ENCODE peak calls at places on chromosomes 13 and 19, in five cellular contexts. One of them, this sample, is unnamed.

GRCh38 chr13:113398963-113399754 is 35.2 kb upstream of the GRTP1 start:
- DNase-seq in SK-N-SH: no peak
- DNase-seq in K562: no peak
- DNase-seq in HEK293T: no peak
- DNase-seq in GM12878: no peak
- DNase-seq in this sample: no peak

GRCh38 chr19:42121666-42122069 is 10.6 kb downstream of the POU2F2 start:
- DNase-seq in SK-N-SH: no peak
- DNase-seq in GM12878: peak; percentile 52
- DNase-seq in K562: no peak
- DNase-seq in HEK293T: no peak
- DNase-seq in this sample: no peak

GRCh38 chr19:47610902-47611301 is 2.0 kb downstream of the BICRA start:
- DNase-seq in SK-N-SH: no peak
- DNase-seq in GM12878: no peak
- DNase-seq in HEK293T: no peak
- DNase-seq in K562: no peak
- DNase-seq in this sample: no peak

GRCh38 chr19:29945433-29945832 is 3.4 kb downstream of the URI1 start:
- DNase-seq in SK-N-SH: no peak
- DNase-seq in GM12878: no peak
- DNase-seq in K562: no peak
- DNase-seq in HEK293T: no peak
- DNase-seq in this sample: no peak

GRCh38 chr19:31675187-31675913 is 326.1 kb upstream of the TSHZ3 start:
- DNase-seq in SK-N-SH: no peak
- DNase-seq in K562: no peak
- DNase-seq in GM12878: no peak
- DNase-seq in HEK293T: no peak
- DNase-seq in this sample: no peak

GRCh38 chr13:28489536-28489935 is 5.4 kb downstream of the FLT1 start:
- DNase-seq in HEK293T: no peak
- DNase-seq in K562: no peak
- DNase-seq in GM12878: no peak
- DNase-seq in SK-N-SH: no peak
- DNase-seq in this sample: no peak

GRCh38 chr19:48569814-48570213 is 17.8 kb downstream of the SULT2B1 start:
- DNase-seq in SK-N-SH: no peak
- DNase-seq in GM12878: no peak
- DNase-seq in HEK293T: no peak
- DNase-seq in K562: no peak
- DNase-seq in this sample: no peak

GRCh38 chr13:69579351-69579750 is 528.3 kb upstream of the ATXN8OS start:
- DNase-seq in K562: no peak
- DNase-seq in HEK293T: no peak
- DNase-seq in GM12878: no peak
- DNase-seq in SK-N-SH: peak; percentile 18
- DNase-seq in this sample: no peak

GRCh38 chr19:1907563-1908363 is 2.6 kb downstream of the ADAT3 start:
- DNase-seq in K562: peak; percentile 56
- DNase-seq in SK-N-SH: no peak
- DNase-seq in HEK293T: no peak
- DNase-seq in GM12878: no peak
- DNase-seq in this sample: peak; percentile 55

GRCh38 chr19:34282611-34283519 is 28.5 kb downstream of the GARRE1 start:
- DNase-seq in K562: no peak
- DNase-seq in HEK293T: no peak
- DNase-seq in GM12878: no peak
- DNase-seq in SK-N-SH: no peak
- DNase-seq in this sample: no peak

GRCh38 chr13:38674208-38674607 is 12.7 kb upstream of the FREM2 start:
- DNase-seq in K562: no peak
- DNase-seq in GM12878: no peak
- DNase-seq in SK-N-SH: no peak
- DNase-seq in HEK293T: no peak
- DNase-seq in this sample: no peak

GRCh38 chr13:80361883-80362327 is 21.0 kb upstream of the SPRY2 start:
- DNase-seq in HEK293T: peak; percentile 44
- DNase-seq in GM12878: no peak
- DNase-seq in SK-N-SH: no peak
- DNase-seq in K562: peak; percentile 46
- DNase-seq in this sample: peak; percentile 87

GRCh38 chr13:65592757-65593156 is 1637.4 kb downstream of the PCDH9 start:
- DNase-seq in GM12878: no peak
- DNase-seq in SK-N-SH: no peak
- DNase-seq in HEK293T: no peak
- DNase-seq in K562: no peak
- DNase-seq in this sample: no peak

GRCh38 chr13:42732073-42732472 is 49.3 kb upstream of the FAM216B start:
- DNase-seq in SK-N-SH: no peak
- DNase-seq in HEK293T: no peak
- DNase-seq in GM12878: no peak
- DNase-seq in K562: no peak
- DNase-seq in this sample: no peak

GRCh38 chr13:94996445-94996844 is 284.1 kb upstream of the SOX21 start:
- DNase-seq in HEK293T: no peak
- DNase-seq in GM12878: no peak
- DNase-seq in SK-N-SH: no peak
- DNase-seq in K562: no peak
- DNase-seq in this sample: no peak

GRCh38 chr13:43348397-43348796 is 325.0 kb downstream of the DNAJC15 start:
- DNase-seq in K562: no peak
- DNase-seq in GM12878: no peak
- DNase-seq in SK-N-SH: no peak
- DNase-seq in HEK293T: no peak
- DNase-seq in this sample: no peak

GRCh38 chr13:98372886-98373285 is 195.8 kb upstream of the RNF113B start:
- DNase-seq in GM12878: no peak
- DNase-seq in K562: no peak
- DNase-seq in SK-N-SH: no peak
- DNase-seq in HEK293T: peak; percentile 10
- DNase-seq in this sample: no peak

GRCh38 chr19:29749450-29749849 is 34.4 kb upstream of the C19orf12 start:
- DNase-seq in GM12878: no peak
- DNase-seq in SK-N-SH: no peak
- DNase-seq in HEK293T: no peak
- DNase-seq in K562: no peak
- DNase-seq in this sample: no peak

GRCh38 chr13:18714889-18715288 is 466.7 kb downstream of the TUBA3C start:
- DNase-seq in HEK293T: no peak
- DNase-seq in GM12878: no peak
- DNase-seq in K562: no peak
- DNase-seq in SK-N-SH: no peak
- DNase-seq in this sample: no peak

GRCh38 chr13:111380431-111380830 is 60.0 kb downstream of the TEX29 start:
- DNase-seq in GM12878: no peak
- DNase-seq in K562: no peak
- DNase-seq in SK-N-SH: no peak
- DNase-seq in HEK293T: no peak
- DNase-seq in this sample: no peak

GRCh38 chr13:113150545-113151365 is 7.7 kb upstream of the PROZ start:
- DNase-seq in SK-N-SH: no peak
- DNase-seq in HEK293T: no peak
- DNase-seq in K562: no peak
- DNase-seq in GM12878: no peak
- DNase-seq in this sample: no peak

GRCh38 chr19:7815325-7815724 is 14.7 kb upstream of the EVI5L start:
- DNase-seq in SK-N-SH: no peak
- DNase-seq in HEK293T: no peak
- DNase-seq in GM12878: peak; percentile 57
- DNase-seq in K562: no peak
- DNase-seq in this sample: no peak

GRCh38 chr13:32905063-32905863 is 111.0 kb upstream of the KL start:
- DNase-seq in HEK293T: no peak
- DNase-seq in SK-N-SH: no peak
- DNase-seq in GM12878: peak; percentile 78
- DNase-seq in K562: no peak
- DNase-seq in this sample: no peak

GRCh38 chr19:35592226-35592625 is 6.3 kb downstream of the PMIS2 start:
- DNase-seq in SK-N-SH: peak; percentile 41
- DNase-seq in K562: peak; percentile 45
- DNase-seq in HEK293T: peak; percentile 60
- DNase-seq in GM12878: no peak
- DNase-seq in this sample: peak; percentile 53

GRCh38 chr13:48258430-48258829 is 25.4 kb downstream of the ITM2B start:
- DNase-seq in SK-N-SH: no peak
- DNase-seq in K562: no peak
- DNase-seq in HEK293T: no peak
- DNase-seq in GM12878: no peak
- DNase-seq in this sample: no peak

GRCh38 chr19:38425810-38426466 is at the start of gene RASGRP4:
- DNase-seq in SK-N-SH: no peak
- DNase-seq in HEK293T: no peak
- DNase-seq in K562: peak; percentile 84
- DNase-seq in GM12878: no peak
- DNase-seq in this sample: no peak

GRCh38 chr13:33767140-33767539 is 50.8 kb upstream of the RFC3 start:
- DNase-seq in HEK293T: no peak
- DNase-seq in SK-N-SH: no peak
- DNase-seq in K562: no peak
- DNase-seq in GM12878: no peak
- DNase-seq in this sample: no peak

GRCh38 chr19:11949201-11949600 is 15.6 kb upstream of the ZNF763 start:
- DNase-seq in HEK293T: no peak
- DNase-seq in GM12878: no peak
- DNase-seq in K562: no peak
- DNase-seq in SK-N-SH: no peak
- DNase-seq in this sample: no peak

GRCh38 chr13:85693889-85694511 is 105.2 kb downstream of the SLITRK6 start:
- DNase-seq in SK-N-SH: no peak
- DNase-seq in GM12878: no peak
- DNase-seq in K562: no peak
- DNase-seq in HEK293T: peak; percentile 53
- DNase-seq in this sample: no peak

GRCh38 chr13:44906758-44907157 is 82.5 kb downstream of the NUFIP1 start:
- DNase-seq in GM12878: no peak
- DNase-seq in K562: no peak
- DNase-seq in SK-N-SH: no peak
- DNase-seq in HEK293T: no peak
- DNase-seq in this sample: no peak

GRCh38 chr13:43783820-43784219 is 3.0 kb downstream of the ENOX1 start:
- DNase-seq in K562: no peak
- DNase-seq in SK-N-SH: peak; percentile 56
- DNase-seq in GM12878: no peak
- DNase-seq in HEK293T: no peak
- DNase-seq in this sample: no peak

GRCh38 chr13:48120246-48120645 is 25.3 kb upstream of the MED4 start:
- DNase-seq in GM12878: no peak
- DNase-seq in SK-N-SH: no peak
- DNase-seq in K562: no peak
- DNase-seq in HEK293T: no peak
- DNase-seq in this sample: no peak

GRCh38 chr13:43305416-43305815 is 282.0 kb downstream of the DNAJC15 start:
- DNase-seq in HEK293T: no peak
- DNase-seq in GM12878: no peak
- DNase-seq in K562: no peak
- DNase-seq in SK-N-SH: no peak
- DNase-seq in this sample: no peak

DNA sequence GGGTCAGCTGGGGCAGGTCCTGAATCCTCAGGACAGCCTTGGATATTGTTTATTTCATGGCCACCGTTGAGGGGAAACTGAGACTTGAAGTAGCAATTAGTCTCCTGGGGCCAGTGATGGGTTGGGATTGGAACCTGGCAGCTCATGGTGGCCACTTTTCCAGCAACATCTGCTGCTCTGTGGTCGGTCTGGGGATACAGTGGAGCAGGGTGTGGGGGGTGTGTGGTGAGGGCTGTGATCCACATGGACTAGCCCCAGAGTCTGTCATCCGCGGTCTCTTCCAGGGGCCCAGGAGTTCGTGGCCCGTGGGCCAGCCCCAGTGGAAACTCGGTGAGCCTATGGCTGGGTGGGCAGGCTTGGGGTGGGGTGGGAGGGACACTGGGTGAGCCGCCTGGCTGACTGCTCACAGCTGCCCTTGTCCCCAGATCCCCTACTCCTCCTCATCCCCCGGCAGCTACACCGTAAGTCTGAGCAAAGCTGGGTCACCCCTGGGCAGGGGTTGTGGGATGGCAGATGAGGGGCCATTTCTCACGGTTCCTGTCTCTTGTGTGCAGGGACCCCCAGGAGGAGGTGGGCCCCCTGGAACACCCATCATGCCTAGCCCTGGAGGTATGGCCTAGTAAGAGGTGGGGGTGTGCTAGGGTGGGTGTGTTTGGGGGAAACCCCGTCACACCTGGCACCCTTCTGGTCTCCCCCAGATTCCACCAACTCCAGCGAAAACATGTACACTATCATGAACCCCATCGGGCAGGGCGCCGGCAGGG is 5.5 kb downstream of the ISYNA1 start:
- DNase-seq in HEK293T: no peak
- DNase-seq in GM12878: no peak
- DNase-seq in K562: peak; percentile 9
- DNase-seq in SK-N-SH: no peak
- DNase-seq in this sample: no peak
- TF ChIP-seq FOXM1 in HEK293T: no peak
- TF ChIP-seq FOXM1 in GM12878: no peak
- TF ChIP-seq FOXM1 in K562: no peak
- TF ChIP-seq FOXM1 in SK-N-SH: no peak
- TF ChIP-seq FOXM1 in this sample: no peak

GRCh38 chr19:3954107-3954506 is 16.8 kb downstream of the DAPK3 start:
- DNase-seq in SK-N-SH: no peak
- DNase-seq in K562: no peak
- DNase-seq in HEK293T: no peak
- DNase-seq in GM12878: no peak
- DNase-seq in this sample: no peak
- TF ChIP-seq FOXM1 in SK-N-SH: no peak
- TF ChIP-seq FOXM1 in K562: no peak
- TF ChIP-seq FOXM1 in HEK293T: no peak
- TF ChIP-seq FOXM1 in GM12878: no peak
- TF ChIP-seq FOXM1 in this sample: no peak

GRCh38 chr13:110044521-110045200 is 258.3 kb upstream of the IRS2 start:
- DNase-seq in HEK293T: no peak
- DNase-seq in K562: no peak
- DNase-seq in SK-N-SH: peak; percentile 18
- DNase-seq in GM12878: no peak
- DNase-seq in this sample: no peak
- TF ChIP-seq FOXM1 in HEK293T: no peak
- TF ChIP-seq FOXM1 in K562: no peak
- TF ChIP-seq FOXM1 in SK-N-SH: no peak
- TF ChIP-seq FOXM1 in GM12878: no peak
- TF ChIP-seq FOXM1 in this sample: no peak

GRCh38 chr13:63944896-63945295 is 2529.2 kb upstream of the PCDH20 start:
- DNase-seq in K562: no peak
- DNase-seq in GM12878: no peak
- DNase-seq in SK-N-SH: no peak
- DNase-seq in HEK293T: no peak
- DNase-seq in this sample: no peak
- TF ChIP-seq FOXM1 in K562: no peak
- TF ChIP-seq FOXM1 in GM12878: no peak
- TF ChIP-seq FOXM1 in SK-N-SH: no peak
- TF ChIP-seq FOXM1 in HEK293T: no peak
- TF ChIP-seq FOXM1 in this sample: no peak

This sample was measured in HepG2.